ENCODE peak calls at places on chromosomes 3 and 15, in five cellular contexts. O is neuronal stem cell, U is H1, Q is mesenchymal stem cell, P is trophoblast cell. T is an unnamed sample.

GRCh38 chr3:62255758-62256157 is 117.6 kb downstream of the FEZF2 start:
- DNase-seq in O (no peak), U (no peak), Q (no peak), P (no peak), T (no peak)

GRCh38 chr3:95197661-95198060 is 1134.8 kb downstream of the NSUN3 start:
- DNase-seq in O (no peak), U (no peak), Q (no peak), P (peak; percentile 4), T (no peak)

GRCh38 chr3:36364260-36364659 is 16.0 kb upstream of the STAC start:
- DNase-seq in O (no peak), U (no peak), Q (no peak), P (no peak), T (no peak)

GRCh38 chr3:53473422-53473821 is 21.0 kb upstream of the CACNA1D start:
- DNase-seq in O (no peak), U (no peak), Q (no peak), P (no peak), T (peak; percentile 39)

GRCh38 chr3:153291052-153291689 is 129.1 kb downstream of the RAP2B start:
- DNase-seq in O (no peak), U (peak; percentile 13), Q (peak; percentile 34), P (peak; percentile 52), T (no peak)

GRCh38 chr15:29132110-29132420 is 137.6 kb downstream of the NSMCE3 start:
- DNase-seq in O (no peak), U (no peak), Q (no peak), P (no peak), T (peak; percentile 27)

GRCh38 chr3:165210132-165210531 is 13.9 kb upstream of the SLITRK3 start:
- DNase-seq in O (no peak), U (no peak), Q (peak; percentile 4), P (no peak), T (no peak)

GRCh38 chr3:128277378-128278049 is 124.2 kb downstream of the EEFSEC start:
- DNase-seq in O (no peak), U (no peak), Q (no peak), P (no peak), T (peak; percentile 19)

GRCh38 chr3:11258958-11259357 is 13.2 kb upstream of the ATG7 start:
- DNase-seq in O (no peak), U (no peak), Q (no peak), P (no peak), T (no peak)

GRCh38 chr3:3665961-3666640 is 133.1 kb upstream of the LRRN1 start:
- DNase-seq in O (no peak), U (no peak), Q (no peak), P (peak; percentile 30), T (no peak)

GRCh38 chr3:195249858-195250464 is 21.0 kb downstream of the XXYLT1 start:
- DNase-seq in O (no peak), U (no peak), Q (no peak), P (no peak), T (no peak)

GRCh38 chr15:33994005-33994615 is 25.8 kb downstream of the CHRM5 start:
- DNase-seq in O (peak; percentile 12), U (peak; percentile 10), Q (peak; percentile 51), P (peak; percentile 62), T (peak; percentile 60)

GRCh38 chr3:73556520-73557371 is 68.0 kb downstream of the PDZRN3 start:
- DNase-seq in O (no peak), U (no peak), Q (no peak), P (no peak), T (peak; percentile 55)

GRCh38 chr3:4834403-4834866 is 144.8 kb upstream of the BHLHE40 start:
- DNase-seq in O (no peak), U (no peak), Q (peak; percentile 62), P (no peak), T (no peak)

GRCh38 chr15:73318463-73319351 is 50.1 kb downstream of the HCN4 start:
- DNase-seq in O (peak; percentile 43), U (no peak), Q (no peak), P (no peak), T (peak; percentile 69)

GRCh38 chr15:93415576-93415975 is 326.6 kb upstream of the RGMA start:
- DNase-seq in O (no peak), U (no peak), Q (no peak), P (no peak), T (no peak)

GRCh38 chr15:34584996-34585395 is 1.5 kb upstream of the GOLGA8B start:
- DNase-seq in O (no peak), U (no peak), Q (no peak), P (no peak), T (no peak)

GRCh38 chr3:99330281-99330680 is 308.1 kb upstream of the COL8A1 start:
- DNase-seq in O (no peak), U (no peak), Q (no peak), P (no peak), T (no peak)

GRCh38 chr15:34607832-34608231 is 24.4 kb upstream of the GOLGA8B start:
- DNase-seq in O (no peak), U (no peak), Q (no peak), P (no peak), T (no peak)

GRCh38 chr3:64214697-64215018 is 10.6 kb downstream of the PRICKLE2 start:
- DNase-seq in O (no peak), U (no peak), Q (peak; percentile 49), P (no peak), T (no peak)

GRCh38 chr3:127779747-127780146 is 42.6 kb downstream of the MGLL start:
- DNase-seq in O (no peak), U (no peak), Q (peak; percentile 50), P (peak; percentile 52), T (no peak)

GRCh38 chr15:47577476-47577875 is 139.8 kb upstream of the SEMA6D start:
- DNase-seq in O (no peak), U (no peak), Q (peak; percentile 11), P (no peak), T (no peak)

GRCh38 chr3:151460774-151461450 is at the start of gene IGSF10:
- DNase-seq in O (peak; percentile 14), U (no peak), Q (no peak), P (no peak), T (peak; percentile 71)

GRCh38 chr15:99496302-99496629 is 69.5 kb upstream of the MEF2A start:
- DNase-seq in O (no peak), U (no peak), Q (no peak), P (no peak), T (no peak)

DNA sequence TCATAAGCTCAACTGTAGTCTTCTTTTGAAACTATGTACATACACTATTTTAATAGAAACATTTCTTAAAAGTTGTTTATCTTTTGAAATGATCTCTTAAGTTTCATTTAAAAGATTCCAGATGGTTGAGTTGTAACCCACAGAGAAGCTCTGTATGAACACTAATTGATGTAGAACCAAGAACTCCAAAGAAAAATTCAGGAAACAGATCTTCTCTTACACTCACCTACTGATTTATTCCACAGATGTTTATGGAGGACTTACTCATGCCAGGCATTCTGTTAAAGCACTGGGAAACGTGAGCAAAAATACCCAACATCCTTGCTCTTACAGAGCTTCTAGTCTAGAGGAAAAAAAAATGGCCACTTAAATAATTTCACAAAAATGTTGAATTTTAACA is 551.1 kb downstream of the NAALADL2 start:
- DNase-seq in O (no peak), U (no peak), Q (peak; percentile 29), P (peak; percentile 48), T (no peak)
- H4K8ac ChIP-seq in O (no peak overlapping the region), U (no peak overlapping the region), Q (no peak overlapping the region), P (no peak overlapping the region), T (no peak overlapping the region)

GRCh38 chr3:29513236-29513635 is 232.4 kb downstream of the RBMS3 start:
- DNase-seq in O (no peak), U (no peak), Q (peak; percentile 35), P (no peak), T (no peak)

GRCh38 chr3:29514170-29514569 is 233.3 kb downstream of the RBMS3 start:
- DNase-seq in O (no peak), U (no peak), Q (no peak), P (no peak), T (no peak)

GRCh38 chr3:29514912-29515311 is 234.0 kb downstream of the RBMS3 start:
- DNase-seq in O (no peak), U (no peak), Q (peak; percentile 46), P (peak; percentile 9), T (no peak)

GRCh38 chr3:29516164-29516563 is 235.3 kb downstream of the RBMS3 start:
- DNase-seq in O (no peak), U (no peak), Q (no peak), P (no peak), T (no peak)

DNA sequence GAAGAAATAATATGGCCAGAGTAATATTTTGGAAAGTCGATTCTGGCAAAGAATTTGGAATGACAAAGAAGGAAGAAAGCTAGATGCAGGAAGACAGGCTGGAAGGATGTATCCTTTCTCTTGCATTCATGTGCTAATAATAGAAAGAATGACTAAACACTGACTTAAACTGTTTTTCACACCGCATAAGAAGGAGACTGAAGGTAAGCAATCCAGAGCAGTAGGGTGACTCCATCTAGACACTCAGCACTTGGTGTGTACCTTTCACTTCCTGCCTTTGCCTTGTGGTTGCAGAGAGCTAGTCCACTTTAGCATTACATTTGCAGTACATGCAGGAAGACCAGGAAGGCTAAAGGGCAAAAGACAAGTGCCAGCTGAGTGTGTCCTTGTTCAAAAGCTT is 234.6 kb downstream of the RBMS3 start:
- DNase-seq in O (no peak), U (peak; percentile 23), Q (peak; percentile 83), P (no peak), T (peak; percentile 31)
- H2BK5ac ChIP-seq in O (no peak overlapping the region), U (peak overlapping the region; percentile 54), Q (no peak overlapping the region), P (no peak overlapping the region), T (no peak overlapping the region)

DNA sequence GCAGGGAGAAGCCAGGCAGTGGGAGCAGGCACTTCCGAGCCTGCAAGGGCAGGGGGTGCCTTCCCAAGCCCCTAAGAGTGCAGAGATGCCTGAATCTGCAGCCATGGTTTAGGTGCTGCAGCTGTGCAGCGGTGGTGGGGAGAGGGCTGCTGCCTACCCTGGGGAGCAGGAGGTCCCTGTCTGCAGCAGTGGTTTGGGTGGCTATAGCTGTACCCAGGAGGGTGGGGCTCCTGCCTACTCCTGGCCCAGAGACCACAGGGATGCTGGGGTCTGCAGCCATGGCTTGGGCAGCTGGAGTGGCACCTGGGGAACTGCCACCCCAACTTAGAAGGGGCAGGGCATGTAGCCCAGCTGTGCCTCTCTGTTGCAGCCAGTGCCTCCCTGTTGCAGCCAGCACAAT is 488.1 kb upstream of the THBS1 start:
- DNase-seq in O (no peak), U (no peak), Q (no peak), P (no peak), T (no peak)
- H2BK12ac ChIP-seq in O (peak overlapping the region; percentile 98), U (peak overlapping the region; percentile 50), Q (no peak overlapping the region), P (no peak overlapping the region), T (no peak overlapping the region)

DNA sequence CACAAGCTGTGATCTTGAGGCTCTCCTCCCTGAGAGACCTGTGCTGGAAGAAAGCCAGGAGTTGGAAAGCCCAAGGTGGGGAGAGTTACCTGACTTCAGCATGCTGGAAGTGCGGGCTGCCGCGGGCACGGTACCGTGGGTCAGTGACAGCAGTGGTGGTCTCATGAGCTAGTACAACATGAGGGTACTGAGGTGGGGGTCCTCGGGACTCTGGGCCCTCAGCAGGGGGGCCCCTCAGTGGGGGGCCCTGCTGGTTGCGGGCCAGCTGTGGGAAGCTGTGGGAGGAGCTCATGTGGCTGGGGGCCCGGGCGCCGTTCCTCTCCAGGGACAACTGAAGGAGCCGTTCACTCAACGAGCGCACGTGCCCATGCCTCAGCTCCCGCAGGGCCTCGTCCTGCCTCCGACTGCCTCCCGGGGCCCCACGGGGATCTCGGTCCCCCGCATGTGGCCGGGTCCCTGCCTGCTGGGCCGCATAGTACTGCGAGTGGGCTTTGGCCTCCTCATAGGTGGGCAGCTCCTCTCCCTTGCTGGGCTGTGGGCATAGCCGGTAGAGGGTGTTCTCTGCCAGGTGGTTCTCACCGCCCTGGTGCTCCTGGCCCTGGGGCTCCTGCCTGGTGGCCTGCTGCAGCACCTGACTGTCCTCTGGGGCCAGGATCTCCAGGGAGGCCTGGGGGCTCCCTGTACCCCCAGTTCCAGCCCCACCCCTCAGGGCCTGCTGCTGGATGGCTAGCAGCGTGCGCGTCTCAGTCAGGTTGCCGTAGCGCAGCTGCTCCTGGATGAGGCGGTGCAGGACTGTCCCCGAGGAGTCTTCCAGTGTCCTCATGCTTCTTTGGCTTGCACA is 3.4 kb downstream of the AMOTL2 start:
- DNase-seq in O (no peak), U (no peak), Q (no peak), P (no peak), T (peak; percentile 34)
- H4K8ac ChIP-seq in O (no peak overlapping the region), U (peak overlapping the region; percentile 69), Q (peak overlapping the region; percentile 47), P (peak overlapping the region; percentile 38), T (no peak overlapping the region)